ENCODE peak calls at places on chromosome 21, in ten cellular contexts. S, Z, N, T, B, D, L, F, P and Q are unnamed samples.

GRCh38 chr21:42818328-42818749 is 61.0 kb downstream of the WDR4 start:
- DNase-seq in Z (peak), P (no peak), L (peak), F (peak), T (peak), N (no peak), B (no peak), S (peak), D (peak), Q (no peak)

GRCh38 chr21:33246506-33246905 is 16.8 kb downstream of the IFNAR2 start:
- DNase-seq in T (no peak), F (no peak), P (no peak), S (no peak), B (no peak), L (no peak), N (no peak), Z (no peak), D (no peak), Q (no peak)

GRCh38 chr21:42543106-42543847 is 29.6 kb downstream of the SLC37A1 start:
- DNase-seq in T (no peak), L (no peak), S (no peak), F (no peak), Z (no peak), B (no peak), N (no peak), D (no peak), P (no peak), Q (no peak)

GRCh38 chr21:42156690-42157605 is 62.0 kb upstream of the ABCG1 start:
- DNase-seq in B (no peak), Z (peak), P (no peak), L (no peak), S (no peak), T (no peak), F (no peak), N (peak), D (no peak), Q (no peak)

GRCh38 chr21:18228060-18228739 is 16.4 kb upstream of the CHODL start:
- DNase-seq in T (no peak), Z (no peak), S (no peak), L (peak), B (no peak), N (no peak), P (no peak), D (no peak), F (no peak), Q (no peak)

GRCh38 chr21:45118099-45118498 is 43.7 kb downstream of the ADARB1 start:
- DNase-seq in L (no peak), T (no peak), Z (no peak), F (no peak), S (no peak), P (no peak), B (no peak), D (no peak), N (no peak), Q (no peak)

GRCh38 chr21:29487154-29487553 is 188.4 kb downstream of the BACH1 start:
- DNase-seq in Z (no peak), N (no peak), L (peak), D (no peak), S (no peak), P (no peak), T (no peak), B (no peak), F (no peak), Q (no peak)

GRCh38 chr21:44331209-44331608 is 8.0 kb downstream of the CFAP410 start:
- DNase-seq in D (no peak), L (no peak), Z (no peak), T (no peak), N (no peak), F (no peak), P (no peak), S (no peak), B (no peak), Q (no peak)

GRCh38 chr21:15057290-15057689 is 7.5 kb downstream of the NRIP1 start:
- DNase-seq in L (peak), D (no peak), S (no peak), B (no peak), T (no peak), Z (no peak), P (no peak), N (no peak), F (no peak), Q (no peak)

GRCh38 chr21:37829447-37829846 is 86.8 kb downstream of the KCNJ6 start:
- DNase-seq in N (no peak), D (peak), T (no peak), P (peak), B (no peak), S (no peak), L (peak), Z (no peak), F (no peak), Q (no peak)

GRCh38 chr21:25639167-25639921 is at the start of gene JAM2:
- DNase-seq in D (peak), B (peak), L (peak), P (peak), N (peak), T (peak), Z (peak), S (peak), F (no peak), Q (no peak)

GRCh38 chr21:38659936-38660332 is 145.8 kb upstream of the ETS2 start:
- DNase-seq in L (no peak), F (no peak), T (no peak), Z (no peak), S (no peak), P (no peak), B (no peak), D (no peak), N (no peak), Q (no peak)

GRCh38 chr21:34221331-34222030 is 142.3 kb upstream of the KCNE2 start:
- DNase-seq in F (no peak), N (no peak), L (no peak), S (no peak), Z (no peak), P (no peak), B (no peak), T (no peak), D (no peak), Q (no peak)